ENCODE peak calls at places on chromosome 11, in seven cellular contexts. O, Q, V, Y, M, H and L are unnamed samples.

GRCh38 chr11:94678236-94678635 is 89.9 kb upstream of the AMOTL1 start:
- DNase-seq in H (no peak), M (no peak), Q (no peak), O (no peak), V (no peak), Y (no peak), L (peak)

GRCh38 chr11:36558511-36559413 is 9.0 kb upstream of the RAG1 start:
- DNase-seq in O (no peak), Q (no peak), Y (no peak), M (no peak), V (no peak), H (no peak), L (no peak)

GRCh38 chr11:4134844-4135243 is 40.2 kb downstream of the RRM1 start:
- DNase-seq in O (no peak), V (no peak), H (peak), M (peak), Y (no peak), Q (peak), L (peak)

GRCh38 chr11:33544593-33545373 is 155.8 kb downstream of the C11orf91 start:
- DNase-seq in H (peak), M (no peak), V (no peak), Y (no peak), O (no peak), Q (no peak), L (no peak)

GRCh38 chr11:88338223-88338661 is 706 bp upstream of the CTSC start:
- DNase-seq in Y (peak), V (peak), O (peak), Q (peak), M (peak), H (peak), L (peak)

GRCh38 chr11:9906043-9906791 is 242.3 kb downstream of the SWAP70 start:
- DNase-seq in Y (no peak), Q (peak), V (no peak), M (peak), H (peak), O (peak), L (peak)

GRCh38 chr11:63737718-63738117 is 30.9 kb downstream of the ZFTA start:
- DNase-seq in V (no peak), M (no peak), Q (peak), H (no peak), Y (no peak), O (no peak), L (no peak)

GRCh38 chr11:68116892-68117435 is 4.2 kb downstream of the CHKA start:
- DNase-seq in M (no peak), O (no peak), Q (no peak), Y (no peak), H (no peak), V (no peak), L (no peak)

GRCh38 chr11:850777-851762 is 8.4 kb downstream of the TSPAN4 start:
- DNase-seq in O (peak), Q (no peak), Y (no peak), H (no peak), V (no peak), M (no peak), L (no peak)

GRCh38 chr11:61777234-61778090 is 14.9 kb downstream of the TMEM258 start:
- DNase-seq in O (peak), Y (no peak), M (no peak), V (peak), Q (no peak), H (no peak), L (no peak)

GRCh38 chr11:64921384-64921783 is 3.1 kb upstream of the PPP2R5B start:
- DNase-seq in M (no peak), V (no peak), Y (no peak), Q (no peak), O (no peak), H (no peak), L (no peak)

GRCh38 chr11:43116071-43116470 is 195.7 kb upstream of the API5 start:
- DNase-seq in H (no peak), M (no peak), Q (no peak), Y (no peak), V (no peak), O (peak), L (no peak)

GRCh38 chr11:119077839-119078238 is 6.8 kb upstream of the HMBS start:
- DNase-seq in O (no peak), M (no peak), Y (no peak), Q (no peak), H (no peak), V (no peak), L (no peak)